ENCODE peak calls at places on chromosomes 13 and 19, in nine cellular contexts. D is neural progenitor cell; F is A549; E is fibroblast of lung; Q is IMR-90; S is uterus; W is CD4-positive, alpha-beta memory T cell; Y is tibial nerve; J is dorsolateral prefrontal cortex. K is an unnamed sample.

GRCh38 chr13:45328661-45329105 is 12.3 kb downstream of the TPT1 start:
- DNase-seq in E (peak; percentile 65), S (no peak), F (no peak), W (no peak), Y (no peak), Q (peak; percentile 89), D (no peak), J (no peak), K (peak; percentile 72)

GRCh38 chr19:52566588-52566987 is 3.5 kb upstream of the ZNF701 start:
- DNase-seq in Q (peak; percentile 84), S (no peak), D (no peak), Y (no peak), E (peak; percentile 55), F (no peak), W (no peak), J (no peak), K (no peak)

GRCh38 chr19:48970923-48971395 is 5.8 kb downstream of the FTL start:
- DNase-seq in W (peak; percentile 68), Y (peak; percentile 69), S (peak; percentile 81), D (peak; percentile 94), E (peak; percentile 82), Q (peak; percentile 77), F (peak; percentile 86), J (peak; percentile 76), K (peak; percentile 62)

GRCh38 chr19:46009530-46010510 is 13.0 kb downstream of the PGLYRP1 start:
- DNase-seq in J (peak; percentile 73), F (peak; percentile 81), W (peak; percentile 51), E (peak; percentile 70), D (peak; percentile 79), Q (peak; percentile 58), S (peak; percentile 57), Y (peak; percentile 51), K (peak; percentile 77)

GRCh38 chr13:44842158-44842557 is 147.1 kb downstream of the NUFIP1 start:
- DNase-seq in F (no peak), J (no peak), D (no peak), Y (no peak), E (peak; percentile 59), Q (peak; percentile 81), S (no peak), W (no peak), K (no peak)

GRCh38 chr19:51702103-51702753 is 9.1 kb downstream of the SPACA6 start:
- DNase-seq in J (peak; percentile 56), F (peak; percentile 74), Q (peak; percentile 24), Y (peak; percentile 82), E (peak; percentile 36), D (peak; percentile 85), W (peak; percentile 24), S (peak; percentile 84), K (no peak)

GRCh38 chr19:38736036-38736412 is 8.2 kb downstream of the CAPN12 start:
- DNase-seq in S (peak; percentile 49), E (no peak), F (peak; percentile 80), Q (no peak), Y (no peak), W (peak; percentile 61), J (no peak), D (peak; percentile 82), K (no peak)

GRCh38 chr13:77521194-77521593 is 14.3 kb upstream of the SCEL start:
- DNase-seq in W (no peak), S (no peak), E (no peak), F (peak; percentile 9), D (no peak), J (no peak), Y (no peak), Q (no peak), K (peak; percentile 83)

GRCh38 chr13:31952641-31953380 is 78.8 kb upstream of the FRY start:
- DNase-seq in W (no peak), F (no peak), D (no peak), J (no peak), Q (no peak), Y (no peak), S (no peak), E (no peak), K (no peak)

GRCh38 chr13:32902898-32903297 is 113.3 kb upstream of the KL start:
- DNase-seq in E (peak; percentile 43), Y (peak; percentile 69), Q (peak; percentile 23), D (peak; percentile 18), S (peak; percentile 39), W (no peak), J (no peak), F (no peak), K (no peak)

GRCh38 chr19:34120846-34121639 is 51.3 kb upstream of the LSM14A start:
- DNase-seq in D (peak; percentile 60), Y (no peak), S (no peak), W (peak; percentile 36), F (peak; percentile 87), J (no peak), Q (peak; percentile 52), E (peak; percentile 67), K (peak; percentile 61)

GRCh38 chr13:105991622-105992254 is 543.7 kb downstream of the EFNB2 start:
- DNase-seq in F (no peak), Q (peak; percentile 80), E (peak; percentile 83), Y (peak; percentile 26), J (no peak), W (no peak), D (no peak), S (no peak), K (peak; percentile 81)

GRCh38 chr19:3895788-3896187 is 15.3 kb downstream of the ATCAY start:
- DNase-seq in F (no peak), J (no peak), S (no peak), Y (no peak), Q (no peak), E (no peak), W (no peak), D (no peak), K (no peak)
- H3K4me3 ChIP-seq in F (no peak overlapping the region), J (no peak overlapping the region), S (no peak overlapping the region), Y (no peak overlapping the region), Q (no peak overlapping the region), E (no peak overlapping the region), W (no peak overlapping the region), D (no peak overlapping the region), K (no peak overlapping the region)

GRCh38 chr19:13610042-13610691 is 103.9 kb upstream of the CACNA1A start:
- DNase-seq in E (no peak), S (no peak), F (no peak), Y (no peak), J (peak; percentile 66), Q (no peak), D (peak; percentile 44), W (no peak), K (no peak)
- H3K4me3 ChIP-seq in E (no peak overlapping the region), S (no peak overlapping the region), F (no peak overlapping the region), Y (no peak overlapping the region), J (no peak overlapping the region), Q (no peak overlapping the region), D (no peak overlapping the region), W (no peak overlapping the region), K (no peak overlapping the region)

GRCh38 chr13:110216403-110217041 is 90.4 kb downstream of the COL4A1 start:
- DNase-seq in E (peak; percentile 86), D (no peak), Q (peak; percentile 78), S (peak; percentile 48), F (no peak), W (no peak), J (no peak), Y (no peak), K (peak; percentile 92)
- H3K4me3 ChIP-seq in E (no peak overlapping the region), D (no peak overlapping the region), Q (no peak overlapping the region), S (no peak overlapping the region), F (no peak overlapping the region), W (no peak overlapping the region), J (no peak overlapping the region), Y (no peak overlapping the region), K (no peak overlapping the region)

DNA sequence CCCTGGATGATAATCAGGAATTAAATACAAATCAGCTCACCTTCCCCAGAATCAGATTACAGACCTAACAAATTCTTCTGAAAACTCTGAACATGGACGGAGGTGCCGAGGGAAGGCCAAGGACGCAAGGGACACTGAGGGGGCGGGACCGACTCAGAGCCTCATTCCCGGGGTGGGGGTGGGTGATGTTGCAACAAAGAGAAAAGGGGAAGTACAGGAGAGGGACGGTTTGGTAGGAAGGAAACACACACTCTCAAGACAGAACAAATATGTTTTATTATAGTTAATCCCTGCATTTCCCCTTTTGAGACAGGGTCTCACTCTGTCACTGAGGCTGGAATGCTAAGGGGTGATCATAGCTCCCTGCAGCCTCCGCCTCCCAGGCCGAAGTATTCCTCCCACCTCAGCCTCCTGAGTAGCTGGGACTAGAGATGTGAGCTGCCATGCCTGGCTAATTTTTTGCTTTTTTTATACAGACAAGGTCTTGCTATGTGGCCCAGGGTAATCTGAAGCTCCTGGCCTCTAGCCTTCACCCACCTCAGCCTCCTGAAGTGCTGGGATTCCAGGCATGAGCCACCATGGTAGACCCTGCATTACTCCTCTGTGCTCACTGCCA is 786 bp upstream of the LILRA2 start:
- DNase-seq in F (no peak), W (no peak), S (no peak), E (no peak), Q (no peak), J (no peak), Y (no peak), D (no peak), K (no peak)
- H3K4me3 ChIP-seq in F (no peak overlapping the region), W (no peak overlapping the region), S (no peak overlapping the region), E (no peak overlapping the region), Q (no peak overlapping the region), J (no peak overlapping the region), Y (no peak overlapping the region), D (no peak overlapping the region), K (no peak overlapping the region)

GRCh38 chr19:6828698-6829633 is 56.5 kb downstream of the VAV1 start:
- DNase-seq in D (no peak), J (no peak), F (peak; percentile 78), Q (no peak), W (peak; percentile 5), E (no peak), Y (no peak), S (no peak), K (no peak)
- H3K4me3 ChIP-seq in D (no peak overlapping the region), J (no peak overlapping the region), F (peak overlapping the region; percentile 63), Q (no peak overlapping the region), W (no peak overlapping the region), E (no peak overlapping the region), Y (no peak overlapping the region), S (no peak overlapping the region), K (no peak overlapping the region)

DNA sequence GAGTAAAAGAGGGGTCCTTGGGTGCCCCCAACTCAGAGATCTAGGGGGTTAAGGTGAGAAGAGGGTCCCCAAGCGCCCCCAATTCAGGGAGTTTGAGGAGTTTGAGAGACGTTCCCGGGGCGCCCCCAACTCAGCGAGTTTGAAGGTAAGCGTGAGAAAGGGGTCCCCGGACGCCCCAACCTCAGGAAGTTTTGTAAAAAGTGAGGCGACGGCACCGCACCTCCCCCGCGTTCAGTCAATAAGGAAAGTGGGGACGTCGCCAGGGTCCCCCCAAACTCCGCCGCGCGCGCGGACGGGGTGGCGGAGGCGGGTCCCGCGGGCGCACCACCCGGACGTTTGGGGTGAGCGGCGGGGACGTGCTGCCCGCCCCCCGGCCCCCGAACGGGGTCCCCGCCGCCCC is 353 bp downstream of the RFX2 start:
- DNase-seq in S (peak; percentile 51), D (no peak), Y (no peak), W (no peak), Q (no peak), E (no peak), F (no peak), J (no peak), K (no peak)
- H3K4me3 ChIP-seq in S (peak overlapping the region; percentile 92), D (peak overlapping the region; percentile 62), Y (peak overlapping the region; percentile 41), W (peak overlapping the region; percentile 55), Q (peak overlapping the region; percentile 64), E (peak overlapping the region; percentile 72), F (peak overlapping the region; percentile 73), J (peak overlapping the region; percentile 80), K (peak overlapping the region; percentile 49)

GRCh38 chr19:5131031-5131865 is 162.3 kb downstream of the KDM4B start:
- DNase-seq in Y (no peak), Q (no peak), F (no peak), S (no peak), J (no peak), W (no peak), D (no peak), E (no peak), K (no peak)
- H3K4me3 ChIP-seq in Y (no peak overlapping the region), Q (no peak overlapping the region), F (no peak overlapping the region), S (no peak overlapping the region), J (no peak overlapping the region), W (no peak overlapping the region), D (no peak overlapping the region), E (no peak overlapping the region), K (no peak overlapping the region)

K was measured in brain microvascular endothelial cell.